ENCODE peak calls at places on chromosomes 6 and 20, in four cellular contexts. P, L, B and H are unnamed samples.

GRCh38 chr20:16104783-16105182 is 468.5 kb downstream of the KIF16B start:
- DNase-seq in P (no peak), L (no peak), B (no peak), H (no peak)

GRCh38 chr6:56755040-56755439 is 112.4 kb upstream of the DST start:
- DNase-seq in P (no peak), L (no peak), B (no peak), H (no peak)

GRCh38 chr20:24693466-24694156 is 224.2 kb downstream of the SYNDIG1 start:
- DNase-seq in P (no peak), L (no peak), B (no peak), H (no peak)

GRCh38 chr20:51525241-51526104 is 17.0 kb downstream of the NFATC2 start:
- DNase-seq in P (no peak), L (no peak), B (no peak), H (peak)

GRCh38 chr20:24657211-24657610 is 187.8 kb downstream of the SYNDIG1 start:
- DNase-seq in P (peak), L (no peak), B (no peak), H (no peak)

GRCh38 chr6:120587381-120587780 is 746.9 kb downstream of the TBC1D32 start:
- DNase-seq in P (no peak), L (no peak), B (no peak), H (no peak)

GRCh38 chr6:81630719-81631118 is 121.8 kb downstream of the TENT5A start:
- DNase-seq in P (no peak), L (no peak), B (no peak), H (no peak)

GRCh38 chr6:81340946-81341345 is 411.5 kb downstream of the TENT5A start:
- DNase-seq in P (no peak), L (no peak), B (no peak), H (no peak)

GRCh38 chr6:4575724-4576123 is 200.5 kb upstream of the CDYL start:
- DNase-seq in P (no peak), L (no peak), B (no peak), H (no peak)

GRCh38 chr6:1040393-1040792 is 271.5 kb upstream of the FOXQ1 start:
- DNase-seq in P (no peak), L (no peak), B (no peak), H (no peak)

GRCh38 chr6:119541132-119541905 is 191.8 kb upstream of the MAN1A1 start:
- DNase-seq in P (no peak), L (peak), B (peak), H (peak)

GRCh38 chr20:8943638-8944037 is 125.2 kb upstream of the PLCB4 start:
- DNase-seq in P (no peak), L (no peak), B (no peak), H (peak)

GRCh38 chr20:640674-641515 is 12.1 kb downstream of the SRXN1 start:
- DNase-seq in P (no peak), L (no peak), B (no peak), H (no peak)

GRCh38 chr6:13113376-13113775 is 215.0 kb downstream of the TBC1D7 start:
- DNase-seq in P (no peak), L (no peak), B (no peak), H (no peak)

GRCh38 chr20:63173552-63174191 is 42.3 kb downstream of the YTHDF1 start:
- DNase-seq in P (no peak), L (no peak), B (no peak), H (no peak)

GRCh38 chr6:159941286-159942113 is 27.4 kb upstream of the IGF2R start:
- DNase-seq in P (no peak), L (no peak), B (peak), H (peak)

GRCh38 chr6:39077882-39078594 is 29.5 kb downstream of the GLP1R start:
- DNase-seq in P (no peak), L (no peak), B (no peak), H (no peak)

DNA sequence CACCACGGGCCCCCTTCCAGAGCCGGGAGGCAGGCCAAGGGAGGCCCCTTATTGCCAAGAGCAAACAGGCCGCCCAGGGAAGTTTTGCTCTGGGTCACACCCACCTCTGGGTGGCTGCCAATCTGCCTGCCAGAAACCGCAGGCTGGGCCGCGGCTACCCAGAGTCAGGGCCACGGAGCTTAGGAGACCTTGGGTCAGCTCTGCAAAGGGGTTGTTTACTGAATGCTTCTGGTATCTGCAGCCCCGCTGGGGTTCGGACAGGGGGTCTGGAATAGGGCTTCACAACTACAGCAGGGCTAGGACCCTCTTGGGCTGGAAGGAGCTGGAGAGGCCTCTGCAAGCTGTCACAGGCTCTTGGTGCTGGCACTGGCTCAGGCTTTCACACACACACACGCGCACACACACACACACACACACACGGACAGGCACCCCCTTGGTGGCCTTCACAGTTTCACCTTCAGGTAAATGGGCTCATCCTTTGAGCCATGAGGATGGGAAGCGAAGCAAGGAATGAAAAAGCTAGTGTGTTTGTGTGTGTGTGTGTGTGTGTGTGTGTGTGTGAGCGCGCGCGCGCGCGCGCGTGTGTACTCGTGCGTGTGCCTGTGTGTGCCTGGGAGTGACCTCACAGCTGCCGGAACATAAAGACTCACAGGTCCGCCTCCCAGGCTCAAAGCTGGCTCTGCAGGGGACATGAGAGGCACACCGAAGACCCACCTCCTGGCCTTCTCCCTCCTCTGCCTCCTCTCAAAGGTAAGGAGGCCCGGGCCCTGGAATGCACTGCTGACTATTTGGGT is at the start of gene CCN5:
- DNase-seq in P (peak), L (no peak), B (peak), H (peak)
- H3K4me3 ChIP-seq in P (no peak), L (no peak), B (no peak), H (no peak)

DNA sequence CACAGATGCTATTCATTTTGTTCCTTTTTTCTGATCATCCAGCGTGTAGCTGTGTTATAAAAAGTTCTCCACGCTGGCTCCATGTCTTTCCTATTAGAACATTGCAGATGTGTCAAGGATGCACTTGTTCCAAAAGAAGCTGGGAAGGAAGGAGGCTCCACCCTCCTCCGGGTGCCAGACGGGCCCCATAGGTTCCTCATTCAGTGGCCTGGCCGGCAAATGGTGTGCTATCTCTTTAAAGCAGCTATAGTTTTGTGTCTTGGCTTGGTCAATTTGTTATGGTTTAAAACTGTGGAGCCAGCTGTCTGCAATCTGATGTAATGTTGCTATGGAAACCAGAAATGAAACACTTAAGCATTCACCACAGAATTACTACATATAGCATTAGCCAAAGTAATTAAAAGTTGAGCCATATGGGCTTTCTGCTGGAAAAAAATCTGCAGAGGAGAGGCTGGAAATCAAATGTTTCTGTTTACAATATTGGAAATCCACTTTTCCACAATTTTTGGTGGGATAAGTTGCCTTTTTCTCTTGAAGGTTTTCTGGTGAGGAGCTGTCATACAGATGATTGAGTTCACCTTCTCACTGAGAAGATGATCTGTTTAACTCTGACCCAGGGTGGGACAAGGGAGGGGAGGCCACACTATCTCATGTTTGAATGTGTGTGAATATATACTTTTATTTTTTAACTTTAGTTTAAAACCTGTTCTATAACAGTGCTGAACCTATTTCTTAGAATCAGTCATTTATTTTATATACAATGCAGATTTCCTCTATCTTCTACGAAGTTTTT is 167.3 kb downstream of the SASH1 start:
- DNase-seq in P (peak), L (peak), B (no peak), H (peak)
- H3K4me3 ChIP-seq in P (no peak), L (peak), B (no peak), H (no peak)

DNA sequence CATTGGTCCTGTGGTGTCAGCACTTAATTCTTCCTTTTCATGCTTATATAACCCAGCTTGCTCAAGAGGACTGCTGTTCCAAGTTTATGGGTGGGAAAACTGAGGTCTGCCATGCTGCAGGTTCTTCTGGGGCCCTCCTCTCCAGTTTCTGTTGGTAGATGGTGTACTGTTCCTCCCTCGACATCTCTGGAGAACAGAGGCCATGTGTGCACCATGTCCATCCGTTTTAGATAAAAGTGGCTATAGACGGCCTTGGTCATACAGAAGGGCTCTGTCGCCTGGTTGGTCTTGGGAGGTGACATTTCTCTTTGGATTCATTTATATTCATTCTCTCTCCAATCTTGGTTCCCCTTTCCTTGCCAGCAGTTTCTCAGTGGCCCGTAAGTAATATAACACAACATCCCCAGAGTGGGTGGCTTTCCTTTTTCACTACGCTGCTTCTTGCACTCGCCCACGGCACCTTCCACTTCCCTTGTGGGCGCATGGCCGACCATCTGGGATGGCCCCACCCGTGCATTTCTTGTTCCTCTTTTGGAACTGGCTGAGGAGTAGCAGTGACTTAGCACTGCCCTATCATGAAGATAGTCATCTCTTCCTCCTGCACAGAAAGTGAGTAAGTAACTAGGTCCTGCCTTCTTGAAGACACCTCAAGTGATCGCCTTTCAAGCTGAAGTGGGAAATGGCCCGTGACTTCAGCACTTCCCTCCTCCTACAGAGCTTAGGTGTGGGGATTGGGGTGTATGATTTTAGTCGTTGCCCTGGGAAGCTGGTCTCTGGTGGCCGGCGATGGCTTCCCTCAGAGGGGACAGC is 94.2 kb downstream of the RREB1 start:
- DNase-seq in P (no peak), L (no peak), B (no peak), H (peak)
- H3K4me3 ChIP-seq in P (no peak), L (no peak), B (no peak), H (peak)

GRCh38 chr6:32108094-32108627 is 977 bp downstream of the TNXB start:
- DNase-seq in P (peak), L (no peak), B (no peak), H (no peak)
- H3K4me3 ChIP-seq in P (no peak), L (peak), B (no peak), H (no peak)

GRCh38 chr20:35552914-35553313 is 11.0 kb downstream of the ERGIC3 start:
- DNase-seq in P (no peak), L (no peak), B (no peak), H (no peak)
- H3K4me3 ChIP-seq in P (no peak), L (no peak), B (no peak), H (no peak)